ENCODE peak calls at places on chromosomes 6 and 20, in five cellular contexts. N is A549, C is lower leg skin, D is HCT116, K is left ventricle myocardium inferior. O is an unnamed sample.

GRCh38 chr6:125104425-125104824 is 49.1 kb upstream of the TPD52L1 start:
- DNase-seq in N (no peak), C (no peak), D (no peak), K (no peak), O (peak)

GRCh38 chr6:134057478-134057877 is 5.1 kb upstream of the SLC2A12 start:
- DNase-seq in N (no peak), C (no peak), D (no peak), K (no peak), O (no peak)

GRCh38 chr20:16007978-16008377 is 565.3 kb downstream of the KIF16B start:
- DNase-seq in N (peak), C (no peak), D (no peak), K (no peak), O (no peak)

GRCh38 chr6:35161265-35161664 is 20.1 kb upstream of the TCP11 start:
- DNase-seq in N (no peak), C (no peak), D (no peak), K (no peak), O (no peak)

GRCh38 chr6:41706876-41707564 is 28.4 kb downstream of the TFEB start:
- DNase-seq in N (no peak), C (peak), D (no peak), K (no peak), O (no peak)

GRCh38 chr6:2560140-2560818 is 190.4 kb downstream of the MYLK4 start:
- DNase-seq in N (no peak), C (no peak), D (no peak), K (no peak), O (no peak)

GRCh38 chr6:14642106-14642505 is 524.5 kb downstream of the CD83 start:
- DNase-seq in N (no peak), C (no peak), D (no peak), K (no peak), O (no peak)

GRCh38 chr6:150301871-150302800 is 66.7 kb upstream of the IYD start:
- DNase-seq in N (peak), C (no peak), D (peak), K (no peak), O (no peak)

GRCh38 chr6:30568245-30568644 is 3.0 kb upstream of the ABCF1 start:
- DNase-seq in N (no peak), C (no peak), D (no peak), K (no peak), O (no peak)

GRCh38 chr20:62020935-62021701 is 44.6 kb downstream of the TAF4 start:
- DNase-seq in N (no peak), C (no peak), D (no peak), K (peak), O (no peak)

GRCh38 chr20:24994470-24995368 is 2.2 kb upstream of the APMAP start:
- DNase-seq in N (peak), C (peak), D (peak), K (peak), O (peak)
- TF ChIP-seq CTCF in N (peak), C (no peak), D (peak), K (peak), O (peak)

GRCh38 chr6:12290490-12290820 is 294 bp downstream of the EDN1 start:
- DNase-seq in N (no peak), C (no peak), D (no peak), K (no peak), O (no peak)

GRCh38 chr6:12291785-12292604 is 1.8 kb downstream of the EDN1 start:
- DNase-seq in N (peak), C (no peak), D (no peak), K (no peak), O (no peak)

GRCh38 chr6:12293234-12293930 is 3.2 kb downstream of the EDN1 start:
- DNase-seq in N (no peak), C (no peak), D (no peak), K (no peak), O (no peak)

GRCh38 chr6:12289655-12290489 is at the start of gene EDN1:
- DNase-seq in N (peak), C (peak), D (peak), K (peak), O (no peak)

DNA sequence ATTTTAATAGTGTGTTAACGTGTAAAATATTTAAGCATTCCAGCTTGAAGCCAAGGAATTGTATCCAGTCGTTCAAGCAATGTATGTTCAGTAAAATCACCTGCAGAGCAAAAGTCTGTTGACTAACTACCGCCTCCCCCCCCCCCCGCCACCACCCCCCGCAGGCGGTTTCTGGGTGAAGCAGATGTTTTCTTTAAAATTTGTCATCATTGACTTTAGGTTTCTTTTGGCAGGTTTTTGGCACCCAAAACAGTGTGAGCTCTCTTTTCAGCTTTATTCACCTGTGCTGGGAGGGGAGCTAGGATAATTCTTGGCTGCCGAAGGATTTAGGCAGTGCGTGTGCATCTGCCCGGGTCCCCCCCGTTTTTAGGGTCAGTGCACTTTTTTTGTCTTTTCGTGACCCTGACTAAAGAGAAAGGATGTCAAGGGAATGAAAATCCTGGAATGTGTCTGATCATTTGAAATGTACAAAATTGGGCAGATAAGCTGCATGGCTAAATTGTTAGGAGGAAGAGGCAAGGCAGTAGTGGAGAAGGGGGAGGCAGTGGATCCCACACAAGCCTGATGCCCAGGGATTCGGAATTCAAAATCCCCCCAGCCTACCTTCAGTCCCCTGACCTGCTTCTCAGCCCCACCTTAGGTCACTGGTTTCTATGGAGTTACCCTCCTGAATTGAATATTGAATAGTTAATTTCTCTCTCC is 1.1 kb downstream of the EDN1 start:
- DNase-seq in N (peak), C (no peak), D (no peak), K (no peak), O (no peak)
- H3K4me3 ChIP-seq in N (peak), C (peak), D (no peak), K (peak), O (peak)

GRCh38 chr6:128521302-128521632 is 868 bp upstream of the PTPRK start:
- DNase-seq in N (no peak), C (no peak), D (no peak), K (no peak), O (no peak)

GRCh38 chr6:128519931-128520435 is 416 bp downstream of the PTPRK start:
- DNase-seq in N (peak), C (peak), D (no peak), K (peak), O (no peak)

GRCh38 chr6:128520436-128521301 is at the start of gene PTPRK:
- DNase-seq in N (peak), C (peak), D (peak), K (peak), O (no peak)

GRCh38 chr6:128518531-128519131 is 1.8 kb downstream of the PTPRK start:
- DNase-seq in N (no peak), C (no peak), D (no peak), K (no peak), O (no peak)

DNA sequence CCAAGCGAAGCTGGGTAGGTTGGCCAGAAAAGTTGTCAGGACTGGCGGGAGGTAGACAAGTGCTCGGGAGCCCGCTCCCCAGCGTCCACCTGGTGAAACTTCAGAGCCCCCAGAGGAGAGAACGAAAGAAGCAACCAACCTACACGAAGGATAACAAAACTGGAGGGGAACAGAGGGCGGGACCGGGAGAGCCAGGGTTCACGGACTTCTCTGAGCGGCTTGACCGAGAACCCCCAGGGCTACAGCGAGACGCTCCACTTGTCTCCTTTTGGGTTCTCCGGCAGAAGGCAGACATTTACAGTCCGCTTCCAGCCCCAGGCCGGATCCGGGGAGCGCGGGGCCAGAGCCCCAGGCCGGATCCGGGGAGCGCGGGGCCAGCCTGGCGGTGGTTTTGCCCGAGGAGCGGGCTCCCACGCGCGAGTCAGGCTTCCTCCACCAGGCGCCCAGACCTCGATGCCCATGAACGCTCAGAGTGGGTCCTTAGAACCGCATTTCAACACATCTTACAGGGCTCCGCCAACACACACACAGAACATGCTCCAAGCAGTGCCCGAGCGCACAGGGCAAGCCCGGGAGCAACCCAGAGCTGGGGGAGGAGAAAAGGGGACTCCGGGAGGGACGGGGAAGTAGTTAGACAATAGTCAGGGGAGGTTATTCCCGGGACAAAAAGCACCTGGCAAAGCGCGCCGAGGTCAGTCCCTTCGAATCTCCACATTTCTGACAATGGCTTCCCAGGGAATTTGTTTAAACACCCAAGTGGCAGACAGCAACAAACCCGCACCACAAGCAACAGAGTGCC is 1.1 kb downstream of the PTPRK start:
- DNase-seq in N (peak), C (peak), D (no peak), K (peak), O (no peak)
- TF ChIP-seq CTCF in N (no peak), C (no peak), D (peak), K (peak), O (peak)

DNA sequence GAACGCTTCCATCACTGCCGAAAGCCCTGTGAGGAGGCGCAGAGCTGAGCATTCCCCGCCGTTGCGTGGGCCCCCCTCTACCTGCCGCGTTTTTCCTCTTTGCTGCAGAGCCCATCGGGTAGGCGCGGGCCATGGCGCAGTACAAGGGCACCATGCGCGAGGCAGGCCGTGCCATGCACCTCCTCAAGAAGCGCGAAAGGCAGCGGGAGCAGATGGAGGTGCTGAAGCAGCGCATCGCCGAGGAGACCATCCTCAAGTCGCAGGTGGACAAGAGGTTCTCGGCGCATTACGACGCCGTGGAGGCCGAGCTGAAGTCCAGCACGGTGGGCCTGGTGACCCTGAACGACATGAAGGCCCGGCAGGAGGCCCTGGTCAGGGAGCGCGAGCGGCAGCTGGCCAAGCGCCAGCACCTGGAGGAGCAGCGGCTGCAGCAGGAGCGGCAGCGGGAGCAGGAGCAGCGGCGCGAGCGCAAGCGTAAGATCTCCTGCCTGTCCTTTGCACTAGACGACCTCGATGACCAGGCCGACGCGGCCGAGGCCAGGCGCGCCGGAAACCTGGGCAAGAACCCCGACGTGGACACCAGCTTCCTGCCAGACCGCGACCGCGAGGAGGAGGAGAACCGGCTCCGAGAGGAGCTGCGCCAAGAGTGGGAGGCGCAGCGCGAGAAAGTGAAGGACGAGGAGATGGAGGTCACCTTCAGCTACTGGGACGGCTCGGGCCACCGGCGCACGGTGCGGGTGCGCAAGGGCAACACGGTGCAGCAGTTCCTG is 693 bp downstream of the FAM50B start:
- DNase-seq in N (no peak), C (no peak), D (no peak), K (peak), O (no peak)
- H3K4me3 ChIP-seq in N (peak), C (peak), D (no peak), K (peak), O (peak)

GRCh38 chr6:105135907-105136432 is 43.8 kb downstream of the POPDC3 start:
- DNase-seq in N (no peak), C (no peak), D (no peak), K (no peak), O (no peak)

GRCh38 chr6:105135056-105135455 is 44.8 kb downstream of the POPDC3 start:
- DNase-seq in N (peak), C (no peak), D (no peak), K (no peak), O (no peak)

GRCh38 chr6:105137388-105137787 is 42.4 kb downstream of the POPDC3 start:
- DNase-seq in N (no peak), C (no peak), D (no peak), K (peak), O (no peak)

GRCh38 chr6:105138141-105138540 is 41.7 kb downstream of the POPDC3 start:
- DNase-seq in N (no peak), C (no peak), D (no peak), K (no peak), O (no peak)

DNA sequence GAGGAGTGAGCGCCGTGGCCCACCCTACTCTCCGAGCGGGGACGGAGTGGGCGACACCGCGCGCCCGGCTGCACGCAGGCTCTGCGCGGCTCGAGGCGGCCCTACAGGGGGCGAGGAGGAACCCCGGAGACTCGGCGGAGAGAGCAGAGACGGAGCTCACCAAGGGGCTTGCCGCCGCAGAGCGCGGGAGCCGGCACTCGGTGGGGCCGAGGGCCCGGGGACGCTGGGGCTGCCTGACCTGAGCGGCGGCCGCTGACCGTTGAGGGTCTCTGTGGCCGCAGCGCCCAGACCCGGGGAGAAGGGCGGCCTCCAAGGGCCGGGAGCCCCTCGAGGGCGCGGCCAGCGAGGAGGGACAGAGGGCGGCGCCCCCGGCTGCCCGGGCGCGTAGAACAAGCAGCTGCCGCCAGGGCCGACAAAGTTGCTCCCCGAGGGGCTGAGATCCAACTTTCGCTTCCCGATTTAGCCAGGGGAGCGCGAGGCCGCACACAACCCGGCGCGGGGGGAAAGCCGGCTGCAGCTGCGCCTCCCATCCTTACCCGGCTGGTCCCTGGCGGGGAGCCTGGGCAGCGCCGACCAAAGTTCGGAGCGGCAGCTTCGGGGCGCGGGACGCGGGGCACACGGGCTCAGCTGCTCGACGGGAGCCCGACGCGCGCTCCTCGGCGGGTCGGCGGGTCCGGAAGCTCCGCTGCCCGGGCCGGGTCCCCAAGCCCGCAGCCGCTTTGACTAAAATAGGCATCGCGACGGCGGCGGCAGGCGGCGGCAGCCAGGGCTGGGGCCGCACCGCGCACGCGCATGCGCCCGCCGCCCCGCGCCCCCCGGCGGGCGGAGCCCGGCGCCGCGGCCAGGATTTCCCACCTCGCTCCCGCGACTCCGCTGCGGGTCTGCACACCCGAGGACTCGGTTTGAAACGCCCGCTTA is 43.1 kb downstream of the POPDC3 start:
- DNase-seq in N (peak), C (peak), D (no peak), K (peak), O (no peak)
- TF ChIP-seq CTCF in N (no peak), C (no peak), D (no peak), K (peak), O (no peak)

GRCh38 chr6:160344281-160344680 is 3.9 kb upstream of the SLC22A3 start:
- DNase-seq in N (no peak), C (no peak), D (no peak), K (no peak), O (no peak)

GRCh38 chr6:160348552-160349441 is 619 bp downstream of the SLC22A3 start:
- DNase-seq in N (peak), C (no peak), D (no peak), K (no peak), O (no peak)

GRCh38 chr6:160349837-160350236 is 1.7 kb downstream of the SLC22A3 start:
- DNase-seq in N (no peak), C (no peak), D (no peak), K (no peak), O (no peak)

GRCh38 chr6:160348209-160348551 is at the start of gene SLC22A3:
- DNase-seq in N (peak), C (no peak), D (no peak), K (peak), O (no peak)

DNA sequence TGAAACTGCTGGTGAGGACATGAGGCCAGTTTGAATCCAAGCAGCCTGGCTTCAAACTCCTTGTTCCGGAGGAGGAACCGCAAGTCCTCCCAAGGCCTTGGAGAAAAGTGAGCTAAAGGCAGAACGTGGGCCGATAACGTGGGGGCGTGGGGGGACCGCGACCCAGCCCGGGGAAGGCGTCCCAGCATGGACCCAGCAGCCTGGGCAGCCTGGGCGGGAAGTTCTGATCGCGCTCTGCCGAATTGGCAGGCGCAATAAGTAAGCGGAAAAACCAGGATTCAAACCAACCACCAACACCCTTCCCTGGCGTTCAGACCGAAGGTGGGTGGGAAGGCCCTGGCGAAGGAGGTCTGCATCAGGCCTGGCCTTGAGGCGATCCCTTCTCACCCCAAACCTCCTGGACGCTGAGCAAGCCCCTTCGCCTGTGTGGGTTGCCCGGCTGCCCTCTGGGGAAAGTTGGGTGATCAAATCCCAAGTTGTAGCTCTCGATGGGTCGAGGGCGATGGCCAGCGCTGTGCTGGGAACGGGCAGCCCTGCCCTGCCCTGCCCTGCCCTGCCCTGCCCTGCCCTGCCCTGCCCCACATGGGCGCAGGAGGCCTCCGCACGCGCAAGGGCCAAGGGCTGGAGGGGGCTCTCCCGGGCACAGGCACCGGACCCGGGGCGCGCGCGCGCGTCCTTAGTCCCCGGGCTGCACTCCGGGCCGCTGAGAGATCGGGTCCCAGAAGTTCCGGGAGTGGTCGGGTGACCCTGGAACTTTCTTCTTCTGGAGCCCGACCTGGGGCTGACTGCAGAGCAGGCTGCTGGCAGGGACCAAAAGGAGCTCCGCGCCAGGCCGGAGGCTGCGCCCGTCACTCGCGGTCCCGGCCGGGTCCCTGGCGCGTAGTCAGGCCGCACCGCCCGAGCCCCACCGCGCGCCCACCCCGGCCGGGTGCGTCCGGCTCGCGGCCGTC is 644 bp upstream of the SLC22A3 start:
- DNase-seq in N (peak), C (no peak), D (no peak), K (no peak), O (no peak)
- H3K4me3 ChIP-seq in N (peak), C (peak), D (no peak), K (peak), O (no peak)

GRCh38 chr6:132264101-132264500 is 137.2 kb downstream of the MOXD1 start:
- DNase-seq in N (no peak), C (no peak), D (no peak), K (no peak), O (no peak)

GRCh38 chr6:132256457-132256856 is 144.8 kb downstream of the MOXD1 start:
- DNase-seq in N (no peak), C (no peak), D (no peak), K (no peak), O (no peak)

GRCh38 chr6:132257561-132257960 is 143.7 kb downstream of the MOXD1 start:
- DNase-seq in N (no peak), C (no peak), D (no peak), K (no peak), O (no peak)

GRCh38 chr6:132259070-132259469 is 142.2 kb downstream of the MOXD1 start:
- DNase-seq in N (peak), C (no peak), D (no peak), K (no peak), O (peak)

DNA sequence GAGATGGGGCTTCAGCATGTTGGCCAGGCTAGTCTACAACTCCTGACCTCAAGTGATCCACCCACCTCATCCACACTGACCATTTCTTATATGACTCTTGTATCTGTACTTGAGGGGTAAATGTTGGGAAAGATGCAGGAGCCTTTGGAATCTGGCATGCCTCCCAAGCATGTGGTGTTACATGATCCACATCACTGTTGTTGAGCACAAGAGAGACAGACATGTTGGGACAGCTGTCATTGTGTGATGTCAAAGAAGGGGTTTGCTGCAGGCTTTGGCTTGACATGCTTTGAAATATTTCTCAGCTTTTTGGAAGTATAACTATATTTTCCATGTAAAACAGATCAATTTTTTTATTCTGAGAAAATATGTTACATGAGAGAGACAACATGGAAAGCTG is 139.9 kb downstream of the MOXD1 start:
- DNase-seq in N (no peak), C (no peak), D (no peak), K (no peak), O (no peak)
- TF ChIP-seq CTCF in N (no peak), C (no peak), D (no peak), K (no peak), O (no peak)